ENCODE peak calls at places on chromosome X, in nine cellular contexts. One of them, this sample, is unnamed. For H3K4me1, the result is how much of the 10 kb centered on the place peaks cover.

GRCh38 chrX:24491741-24492140 is 26.7 kb downstream of the PDK3 start:
- DNase-seq in IMR-90: no peak
- DNase-seq in A549: no peak
- DNase-seq in ovary: no peak
- DNase-seq in pancreas: no peak
- DNase-seq in suprapubic skin: no peak
- DNase-seq in left ventricle myocardium inferior: no peak
- DNase-seq in OCI-LY7: no peak
- DNase-seq in thyroid gland: no peak
- DNase-seq in this sample: no peak

GRCh38 chrX:53266914-53267313 is 14.5 kb downstream of the IQSEC2 start:
- DNase-seq in IMR-90: no peak
- DNase-seq in A549: no peak
- DNase-seq in ovary: no peak
- DNase-seq in pancreas: no peak
- DNase-seq in suprapubic skin: no peak
- DNase-seq in left ventricle myocardium inferior: no peak
- DNase-seq in OCI-LY7: no peak
- DNase-seq in thyroid gland: no peak
- DNase-seq in this sample: no peak

GRCh38 chrX:85995641-85996040 is 51.7 kb downstream of the CHM start:
- DNase-seq in IMR-90: no peak
- DNase-seq in A549: no peak
- DNase-seq in ovary: no peak
- DNase-seq in pancreas: no peak
- DNase-seq in suprapubic skin: no peak
- DNase-seq in left ventricle myocardium inferior: no peak
- DNase-seq in OCI-LY7: no peak
- DNase-seq in thyroid gland: no peak
- DNase-seq in this sample: no peak

GRCh38 chrX:134737721-134738369 is 79.6 kb upstream of the PLAC1 start:
- DNase-seq in IMR-90: no peak
- DNase-seq in A549: no peak
- DNase-seq in ovary: no peak
- DNase-seq in pancreas: no peak
- DNase-seq in suprapubic skin: no peak
- DNase-seq in left ventricle myocardium inferior: no peak
- DNase-seq in OCI-LY7: no peak
- DNase-seq in thyroid gland: no peak
- DNase-seq in this sample: no peak

GRCh38 chrX:11380187-11380586 is 87.0 kb downstream of the AMELX start:
- DNase-seq in IMR-90: no peak
- DNase-seq in A549: no peak
- DNase-seq in ovary: no peak
- DNase-seq in pancreas: no peak
- DNase-seq in suprapubic skin: no peak
- DNase-seq in left ventricle myocardium inferior: no peak
- DNase-seq in OCI-LY7: no peak
- DNase-seq in thyroid gland: no peak
- DNase-seq in this sample: no peak

GRCh38 chrX:66674506-66674905 is 35.6 kb upstream of the EDA2R start:
- DNase-seq in IMR-90: no peak
- DNase-seq in A549: no peak
- DNase-seq in ovary: no peak
- DNase-seq in pancreas: no peak
- DNase-seq in suprapubic skin: no peak
- DNase-seq in left ventricle myocardium inferior: no peak
- DNase-seq in OCI-LY7: no peak
- DNase-seq in thyroid gland: no peak
- DNase-seq in this sample: no peak

GRCh38 chrX:386239-386767 is 404 bp downstream of the PPP2R3B start:
- DNase-seq in IMR-90: no peak
- DNase-seq in A549: no peak
- DNase-seq in ovary: peak
- DNase-seq in pancreas: no peak
- DNase-seq in suprapubic skin: no peak
- DNase-seq in left ventricle myocardium inferior: no peak
- DNase-seq in OCI-LY7: peak
- DNase-seq in thyroid gland: no peak
- DNase-seq in this sample: peak

GRCh38 chrX:13587791-13588477 is 18.5 kb downstream of the EGFL6 start:
- DNase-seq in IMR-90: no peak
- DNase-seq in A549: no peak
- DNase-seq in ovary: no peak
- DNase-seq in pancreas: no peak
- DNase-seq in suprapubic skin: no peak
- DNase-seq in left ventricle myocardium inferior: no peak
- DNase-seq in OCI-LY7: no peak
- DNase-seq in thyroid gland: no peak
- DNase-seq in this sample: no peak

GRCh38 chrX:122238801-122239200 is 945.3 kb upstream of the GRIA3 start:
- DNase-seq in IMR-90: no peak
- DNase-seq in A549: no peak
- DNase-seq in ovary: no peak
- DNase-seq in pancreas: no peak
- DNase-seq in suprapubic skin: no peak
- DNase-seq in left ventricle myocardium inferior: no peak
- DNase-seq in OCI-LY7: no peak
- DNase-seq in thyroid gland: no peak
- DNase-seq in this sample: no peak

GRCh38 chrX:51459125-51459524 is 37.3 kb downstream of the NUDT11 start:
- DNase-seq in IMR-90: peak
- DNase-seq in A549: no peak
- DNase-seq in ovary: no peak
- DNase-seq in pancreas: no peak
- DNase-seq in suprapubic skin: no peak
- DNase-seq in left ventricle myocardium inferior: no peak
- DNase-seq in OCI-LY7: peak
- DNase-seq in thyroid gland: no peak
- DNase-seq in this sample: no peak

GRCh38 chrX:148381603-148382002 is 118.8 kb upstream of the AFF2 start:
- DNase-seq in IMR-90: no peak
- DNase-seq in A549: no peak
- DNase-seq in ovary: no peak
- DNase-seq in pancreas: no peak
- DNase-seq in suprapubic skin: no peak
- DNase-seq in left ventricle myocardium inferior: no peak
- DNase-seq in OCI-LY7: peak
- DNase-seq in thyroid gland: no peak
- DNase-seq in this sample: no peak

GRCh38 chrX:35670894-35671293 is 127.2 kb upstream of the MAGEB16 start:
- DNase-seq in IMR-90: no peak
- DNase-seq in A549: no peak
- DNase-seq in ovary: no peak
- DNase-seq in pancreas: no peak
- DNase-seq in suprapubic skin: no peak
- DNase-seq in left ventricle myocardium inferior: no peak
- DNase-seq in OCI-LY7: no peak
- DNase-seq in thyroid gland: no peak
- DNase-seq in this sample: no peak

GRCh38 chrX:154799554-154800348 is 5.5 kb downstream of the MPP1 start:
- DNase-seq in IMR-90: peak
- DNase-seq in A549: peak
- DNase-seq in ovary: no peak
- DNase-seq in pancreas: no peak
- DNase-seq in suprapubic skin: no peak
- DNase-seq in left ventricle myocardium inferior: no peak
- DNase-seq in OCI-LY7: no peak
- DNase-seq in thyroid gland: peak
- DNase-seq in this sample: no peak

GRCh38 chrX:32191316-32191715 is 1020.0 kb downstream of the DMD start:
- DNase-seq in IMR-90: no peak
- DNase-seq in A549: no peak
- DNase-seq in ovary: no peak
- DNase-seq in pancreas: no peak
- DNase-seq in suprapubic skin: no peak
- DNase-seq in left ventricle myocardium inferior: no peak
- DNase-seq in OCI-LY7: no peak
- DNase-seq in thyroid gland: no peak
- DNase-seq in this sample: no peak

GRCh38 chrX:17608898-17609297 is 128.4 kb upstream of the SCML1 start:
- DNase-seq in IMR-90: no peak
- DNase-seq in A549: no peak
- DNase-seq in ovary: no peak
- DNase-seq in pancreas: no peak
- DNase-seq in suprapubic skin: no peak
- DNase-seq in left ventricle myocardium inferior: no peak
- DNase-seq in OCI-LY7: no peak
- DNase-seq in thyroid gland: peak
- DNase-seq in this sample: no peak

GRCh38 chrX:70439016-70439415 is 5.6 kb upstream of the DLG3 start:
- DNase-seq in IMR-90: no peak
- DNase-seq in A549: no peak
- DNase-seq in ovary: no peak
- DNase-seq in pancreas: no peak
- DNase-seq in suprapubic skin: no peak
- DNase-seq in left ventricle myocardium inferior: no peak
- DNase-seq in OCI-LY7: no peak
- DNase-seq in thyroid gland: no peak
- DNase-seq in this sample: no peak

GRCh38 chrX:103254171-103254824 is 657 bp downstream of the TCEAL8 start:
- DNase-seq in IMR-90: peak
- DNase-seq in A549: no peak
- DNase-seq in ovary: peak
- DNase-seq in pancreas: peak
- DNase-seq in suprapubic skin: no peak
- DNase-seq in left ventricle myocardium inferior: peak
- DNase-seq in OCI-LY7: peak
- DNase-seq in thyroid gland: peak
- DNase-seq in this sample: peak

GRCh38 chrX:57817302-57817701 is 93.0 kb downstream of the ZXDA start:
- DNase-seq in IMR-90: no peak
- DNase-seq in A549: no peak
- DNase-seq in ovary: no peak
- DNase-seq in pancreas: no peak
- DNase-seq in suprapubic skin: no peak
- DNase-seq in left ventricle myocardium inferior: no peak
- DNase-seq in OCI-LY7: peak
- DNase-seq in thyroid gland: no peak
- DNase-seq in this sample: no peak

GRCh38 chrX:48513670-48514069 is 4.9 kb downstream of the PORCN start:
- DNase-seq in IMR-90: no peak
- DNase-seq in A549: no peak
- DNase-seq in ovary: no peak
- DNase-seq in pancreas: no peak
- DNase-seq in suprapubic skin: no peak
- DNase-seq in left ventricle myocardium inferior: no peak
- DNase-seq in OCI-LY7: no peak
- DNase-seq in thyroid gland: no peak
- DNase-seq in this sample: no peak

GRCh38 chrX:48509245-48509590 is 426 bp downstream of the PORCN start:
- DNase-seq in IMR-90: no peak
- DNase-seq in A549: no peak
- DNase-seq in ovary: no peak
- DNase-seq in pancreas: no peak
- DNase-seq in suprapubic skin: no peak
- DNase-seq in left ventricle myocardium inferior: no peak
- DNase-seq in OCI-LY7: no peak
- DNase-seq in thyroid gland: no peak
- DNase-seq in this sample: no peak

GRCh38 chrX:48512371-48512935 is 3.7 kb downstream of the PORCN start:
- DNase-seq in IMR-90: no peak
- DNase-seq in A549: no peak
- DNase-seq in ovary: no peak
- DNase-seq in pancreas: no peak
- DNase-seq in suprapubic skin: no peak
- DNase-seq in left ventricle myocardium inferior: no peak
- DNase-seq in OCI-LY7: no peak
- DNase-seq in thyroid gland: no peak
- DNase-seq in this sample: no peak

GRCh38 chrX:48509619-48510018 is 827 bp downstream of the PORCN start:
- DNase-seq in IMR-90: no peak
- DNase-seq in A549: no peak
- DNase-seq in ovary: no peak
- DNase-seq in pancreas: no peak
- DNase-seq in suprapubic skin: no peak
- DNase-seq in left ventricle myocardium inferior: no peak
- DNase-seq in OCI-LY7: no peak
- DNase-seq in thyroid gland: no peak
- DNase-seq in this sample: no peak

GRCh38 chrX:48511561-48511960 is 2.8 kb downstream of the PORCN start:
- DNase-seq in IMR-90: no peak
- DNase-seq in A549: peak
- DNase-seq in ovary: no peak
- DNase-seq in pancreas: no peak
- DNase-seq in suprapubic skin: no peak
- DNase-seq in left ventricle myocardium inferior: no peak
- DNase-seq in OCI-LY7: no peak
- DNase-seq in thyroid gland: peak
- DNase-seq in this sample: no peak
- TF ChIP-seq CTCF in IMR-90: peak
- TF ChIP-seq CTCF in A549: peak
- TF ChIP-seq CTCF in ovary: no peak
- TF ChIP-seq CTCF in pancreas: no peak
- TF ChIP-seq CTCF in suprapubic skin: no peak
- TF ChIP-seq CTCF in left ventricle myocardium inferior: peak
- TF ChIP-seq CTCF in OCI-LY7: peak
- TF ChIP-seq CTCF in thyroid gland: no peak
- TF ChIP-seq CTCF in this sample: no peak

GRCh38 chrX:112863850-112864249 is 23.2 kb upstream of the AMOT start:
- DNase-seq in IMR-90: no peak
- DNase-seq in A549: no peak
- DNase-seq in ovary: no peak
- DNase-seq in pancreas: no peak
- DNase-seq in suprapubic skin: no peak
- DNase-seq in left ventricle myocardium inferior: no peak
- DNase-seq in OCI-LY7: no peak
- DNase-seq in thyroid gland: no peak
- DNase-seq in this sample: no peak
- H3K4me1 ChIP-seq in IMR-90: under half
- H3K4me1 ChIP-seq in A549: under half
- H3K4me1 ChIP-seq in ovary: under half
- H3K4me1 ChIP-seq in pancreas: under half
- H3K4me1 ChIP-seq in suprapubic skin: under half
- H3K4me1 ChIP-seq in left ventricle myocardium inferior: under half
- H3K4me1 ChIP-seq in OCI-LY7: under half
- H3K4me1 ChIP-seq in thyroid gland: under half
- H3K4me1 ChIP-seq in this sample: under half

DNA sequence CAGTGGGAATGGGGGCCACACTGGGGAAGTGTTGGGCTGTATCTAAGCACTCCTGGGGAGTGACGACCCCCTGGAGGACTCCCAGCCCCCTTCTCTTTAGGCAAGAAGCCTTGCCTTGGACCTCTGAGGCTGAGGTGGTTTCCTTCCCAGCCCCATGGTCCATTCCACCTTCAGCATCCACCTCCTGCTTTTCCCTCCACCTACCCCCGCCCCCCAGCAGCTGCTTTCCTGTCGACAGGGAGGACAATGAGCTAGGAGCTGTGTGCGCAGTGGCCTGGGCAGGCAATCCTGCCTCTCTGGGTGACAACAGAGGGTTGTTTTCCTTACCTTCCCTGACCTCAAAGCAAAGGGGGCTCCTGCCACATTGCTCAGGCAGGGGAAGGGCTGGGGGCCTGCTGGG is 123.5 kb downstream of the BCOR start:
- DNase-seq in IMR-90: no peak
- DNase-seq in A549: no peak
- DNase-seq in ovary: no peak
- DNase-seq in pancreas: no peak
- DNase-seq in suprapubic skin: no peak
- DNase-seq in left ventricle myocardium inferior: no peak
- DNase-seq in OCI-LY7: no peak
- DNase-seq in thyroid gland: no peak
- DNase-seq in this sample: no peak
- TF ChIP-seq CTCF in IMR-90: no peak
- TF ChIP-seq CTCF in A549: no peak
- TF ChIP-seq CTCF in ovary: no peak
- TF ChIP-seq CTCF in pancreas: no peak
- TF ChIP-seq CTCF in suprapubic skin: no peak
- TF ChIP-seq CTCF in left ventricle myocardium inferior: no peak
- TF ChIP-seq CTCF in OCI-LY7: no peak
- TF ChIP-seq CTCF in thyroid gland: no peak
- TF ChIP-seq CTCF in this sample: no peak

GRCh38 chrX:150506020-150506419 is 62.4 kb upstream of the MTM1 start:
- DNase-seq in IMR-90: no peak
- DNase-seq in A549: no peak
- DNase-seq in ovary: no peak
- DNase-seq in pancreas: no peak
- DNase-seq in suprapubic skin: no peak
- DNase-seq in left ventricle myocardium inferior: no peak
- DNase-seq in OCI-LY7: no peak
- DNase-seq in thyroid gland: no peak
- DNase-seq in this sample: no peak
- H3K4me1 ChIP-seq in IMR-90: under half
- H3K4me1 ChIP-seq in A549: under half
- H3K4me1 ChIP-seq in ovary: under half
- H3K4me1 ChIP-seq in pancreas: under half
- H3K4me1 ChIP-seq in suprapubic skin: under half
- H3K4me1 ChIP-seq in left ventricle myocardium inferior: half or more
- H3K4me1 ChIP-seq in OCI-LY7: under half
- H3K4me1 ChIP-seq in thyroid gland: under half
- H3K4me1 ChIP-seq in this sample: under half